ENCODE peak calls at places on chromosomes 5 and 9, in seven cellular contexts. Y is stomach, N is Peyer's patch, I is kidney, B is A549, E is epithelial cell of esophagus, Z is endodermal cell. V is an unnamed sample.

GRCh38 chr5:171493646-171494393 is 74.4 kb downstream of the FGF18 start:
- DNase-seq in E (no peak), Y (no peak), B (no peak), N (no peak), Z (no peak), I (no peak), V (no peak)

GRCh38 chr5:159310492-159310891 is 19.8 kb downstream of the IL12B start:
- DNase-seq in I (peak), Z (peak), B (no peak), Y (peak), N (peak), E (peak), V (no peak)

GRCh38 chr9:127506814-127507750 is 55.8 kb downstream of the LRSAM1 start:
- DNase-seq in N (no peak), Z (peak), I (no peak), Y (no peak), B (no peak), E (no peak), V (no peak)

GRCh38 chr5:35656721-35657120 is 39.1 kb downstream of the SPEF2 start:
- DNase-seq in E (no peak), Z (no peak), N (no peak), B (no peak), Y (no peak), I (no peak), V (no peak)

GRCh38 chr9:123946257-123946855 is 16.4 kb upstream of the DENND1A start:
- DNase-seq in B (no peak), N (no peak), I (no peak), Y (no peak), Z (no peak), E (no peak), V (no peak)

GRCh38 chr5:146588806-146589355 is 72.9 kb upstream of the GPR151 start:
- DNase-seq in N (no peak), E (no peak), Y (no peak), I (no peak), B (no peak), Z (no peak), V (no peak)

GRCh38 chr5:116876240-116876840 is 301.7 kb upstream of the SEMA6A start:
- DNase-seq in Y (no peak), Z (no peak), B (no peak), E (peak), I (no peak), N (no peak), V (no peak)

GRCh38 chr9:132410642-132411041 is 631 bp downstream of the CFAP77 start:
- DNase-seq in B (no peak), E (no peak), Y (no peak), I (no peak), Z (no peak), N (no peak), V (no peak)

GRCh38 chr9:121599186-121599871 is 52.1 kb upstream of the DAB2IP start:
- DNase-seq in I (peak), Y (peak), E (peak), B (peak), Z (peak), N (no peak), V (peak)

DNA sequence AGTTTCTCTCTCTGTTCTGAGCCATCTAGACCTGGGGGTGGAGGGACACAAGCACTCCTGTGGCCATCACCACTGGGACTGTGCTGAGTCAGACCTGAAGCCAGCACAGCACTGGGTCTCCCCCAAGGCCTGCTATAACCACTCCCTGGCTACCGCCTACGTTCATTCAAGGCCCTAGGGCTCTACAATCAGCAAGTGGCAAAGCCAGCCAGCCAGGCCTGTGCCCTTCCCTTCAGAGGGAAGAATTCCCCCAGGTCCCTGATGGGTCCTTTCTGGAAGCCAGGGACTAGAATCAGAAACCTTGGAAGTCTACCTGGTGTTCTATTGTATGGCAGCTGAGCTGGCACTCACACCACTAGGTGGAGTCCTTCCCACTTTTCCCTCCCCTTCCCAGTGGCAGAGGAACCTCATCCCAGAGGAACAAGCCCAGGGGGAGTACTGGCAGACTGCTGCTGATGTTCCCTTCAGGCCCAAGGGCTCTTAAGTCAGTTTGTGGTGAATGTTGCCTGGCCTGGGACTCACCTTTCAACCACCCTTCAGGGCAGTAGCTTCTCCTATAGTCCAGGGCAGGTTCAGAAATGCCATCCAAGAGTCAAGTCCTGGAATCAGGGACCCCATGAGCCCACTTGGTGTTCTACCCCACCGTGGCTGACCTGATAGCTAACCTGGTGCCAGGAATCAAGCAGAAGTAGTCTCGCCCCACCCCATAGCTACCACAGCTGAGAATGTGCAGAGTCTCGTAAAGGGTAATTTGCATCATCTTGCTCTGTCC is 20.0 kb downstream of the JMY start:
- DNase-seq in I (no peak), N (no peak), B (peak), E (peak), Z (peak), Y (peak), V (no peak)
- TF ChIP-seq CTCF in I (peak), N (no peak), B (peak), E (peak), Z (peak), Y (no peak), V (no peak)

GRCh38 chr9:32258482-32258881 is 126.0 kb upstream of the ACO1 start:
- DNase-seq in N (no peak), I (no peak), E (no peak), B (no peak), Z (no peak), Y (no peak), V (no peak)

GRCh38 chr9:32260481-32260880 is 124.0 kb upstream of the ACO1 start:
- DNase-seq in I (no peak), Z (no peak), B (no peak), N (no peak), Y (no peak), E (no peak), V (no peak)

GRCh38 chr9:32265037-32265436 is 119.4 kb upstream of the ACO1 start:
- DNase-seq in B (no peak), N (no peak), E (no peak), I (no peak), Y (no peak), Z (peak), V (no peak)

GRCh38 chr9:32264171-32264862 is 120.1 kb upstream of the ACO1 start:
- DNase-seq in B (no peak), Y (no peak), Z (peak), I (no peak), N (no peak), E (peak), V (no peak)
- TF ChIP-seq CTCF in B (no peak), Y (no peak), Z (peak), I (no peak), N (no peak), E (no peak), V (no peak)

GRCh38 chr5:134070648-134070978 is 43.9 kb upstream of the TCF7 start:
- DNase-seq in I (no peak), E (peak), Y (no peak), N (no peak), B (peak), Z (no peak), V (no peak)
- TF ChIP-seq CTCF in I (no peak), E (peak), Y (no peak), N (no peak), B (no peak), Z (no peak), V (no peak)

GRCh38 chr5:139419793-139420192 is 15.9 kb upstream of the SPATA24 start:
- DNase-seq in N (peak), Y (no peak), E (no peak), B (no peak), Z (peak), I (no peak), V (no peak)
- TF ChIP-seq CTCF in N (no peak), Y (no peak), E (no peak), B (no peak), Z (no peak), I (no peak), V (no peak)

GRCh38 chr5:23419115-23419514 is 88.3 kb upstream of the PRDM9 start:
- DNase-seq in B (peak), N (no peak), I (no peak), Y (no peak), E (peak), Z (no peak), V (no peak)
- TF ChIP-seq CTCF in B (no peak), N (no peak), I (no peak), Y (no peak), E (peak), Z (peak), V (no peak)

V was measured in pancreas.